ENCODE peak calls at places on chromosomes 2 and 18, in four cellular contexts. E is dorsolateral prefrontal cortex; I is CD8-positive, alpha-beta T cell; M is thoracic aorta. W is an unnamed sample.

GRCh38 chr2:69164379-69164778 is 151.4 kb downstream of the ANTXR1 start:
- DNase-seq in I (no peak), M (no peak), E (no peak), W (no peak)

GRCh38 chr2:234747833-234748559 is 203.8 kb upstream of the SH3BP4 start:
- DNase-seq in E (no peak), M (no peak), I (no peak), W (no peak)

GRCh38 chr2:8315766-8316165 is 366.1 kb upstream of the ID2 start:
- DNase-seq in I (no peak), M (no peak), E (no peak), W (no peak)

GRCh38 chr2:72581560-72582181 is 244.2 kb downstream of the EXOC6B start:
- DNase-seq in I (peak; percentile 0), M (no peak), E (no peak), W (no peak)

GRCh38 chr2:96679843-96680242 is 37.3 kb downstream of the FER1L5 start:
- DNase-seq in M (no peak), I (no peak), E (no peak), W (no peak)

GRCh38 chr2:197309369-197310231 is 980 bp downstream of the ANKRD44 start:
- DNase-seq in M (no peak), I (no peak), E (no peak), W (no peak)

GRCh38 chr18:56168049-56168781 is 470.2 kb downstream of the TXNL1 start:
- DNase-seq in I (no peak), E (no peak), M (no peak), W (no peak)

GRCh38 chr18:79631096-79631507 is 48.5 kb upstream of the CTDP1 start:
- DNase-seq in M (no peak), E (no peak), I (no peak), W (no peak)

GRCh38 chr2:109527079-109527478 is 86.7 kb downstream of the SEPTIN10 start:
- DNase-seq in E (no peak), I (no peak), M (no peak), W (no peak)

GRCh38 chr2:188909036-188909435 is 65.1 kb upstream of the COL3A1 start:
- DNase-seq in E (no peak), I (no peak), M (no peak), W (no peak)

GRCh38 chr2:175169191-175169590 is 1.2 kb upstream of the ATF2 start:
- DNase-seq in M (no peak), I (no peak), E (no peak), W (no peak)

GRCh38 chr2:51903728-51904127 is 871.8 kb upstream of the NRXN1 start:
- DNase-seq in M (no peak), E (no peak), I (no peak), W (no peak)

GRCh38 chr2:40209728-40210127 is 242.2 kb downstream of the SLC8A1 start:
- DNase-seq in E (no peak), M (no peak), I (no peak), W (no peak)

GRCh38 chr2:18949871-18950597 is 360.7 kb upstream of the NT5C1B start:
- DNase-seq in I (no peak), M (no peak), E (no peak), W (no peak)

GRCh38 chr2:149330127-149331022 is at the start of gene LYPD6:
- DNase-seq in E (peak; percentile 46), M (no peak), I (no peak), W (peak; percentile 37)

GRCh38 chr2:42850016-42850805 is 57.8 kb upstream of the HAAO start:
- DNase-seq in M (no peak), I (no peak), E (peak; percentile 12), W (no peak)

GRCh38 chr2:166090346-166090745 is 37.5 kb downstream of the SCN1A start:
- DNase-seq in E (no peak), M (no peak), I (no peak), W (no peak)

GRCh38 chr2:223635080-223635479 is 32.9 kb upstream of the SCG2 start:
- DNase-seq in E (no peak), M (no peak), I (no peak), W (no peak)

GRCh38 chr2:39620067-39620466 is 45.6 kb upstream of the TMEM178A start:
- DNase-seq in M (peak; percentile 25), I (no peak), E (no peak), W (no peak)

GRCh38 chr2:25977768-25978167 is 4.5 kb downstream of the KIF3C start:
- DNase-seq in E (no peak), M (no peak), I (no peak), W (no peak)

GRCh38 chr2:175036582-175037018 is 31.4 kb upstream of the CHN1 start:
- DNase-seq in M (no peak), I (no peak), E (no peak), W (no peak)

GRCh38 chr18:7133181-7133580 is 15.6 kb upstream of the LAMA1 start:
- DNase-seq in I (no peak), M (no peak), E (no peak), W (no peak)

GRCh38 chr2:96507957-96508520 is 2.9 kb upstream of the NEURL3 start:
- DNase-seq in E (peak; percentile 64), I (peak; percentile 86), M (no peak), W (peak; percentile 39)

GRCh38 chr2:240163056-240163714 is 22.7 kb upstream of the OTOS start:
- DNase-seq in M (no peak), I (no peak), E (no peak), W (no peak)

GRCh38 chr2:103161456-103162289 is 399.8 kb downstream of the TMEM182 start:
- DNase-seq in I (no peak), M (peak; percentile 5), E (no peak), W (no peak)

GRCh38 chr18:63730788-63731187 is 28.0 kb downstream of the SERPINB11 start:
- DNase-seq in M (no peak), I (no peak), E (no peak), W (no peak)

DNA sequence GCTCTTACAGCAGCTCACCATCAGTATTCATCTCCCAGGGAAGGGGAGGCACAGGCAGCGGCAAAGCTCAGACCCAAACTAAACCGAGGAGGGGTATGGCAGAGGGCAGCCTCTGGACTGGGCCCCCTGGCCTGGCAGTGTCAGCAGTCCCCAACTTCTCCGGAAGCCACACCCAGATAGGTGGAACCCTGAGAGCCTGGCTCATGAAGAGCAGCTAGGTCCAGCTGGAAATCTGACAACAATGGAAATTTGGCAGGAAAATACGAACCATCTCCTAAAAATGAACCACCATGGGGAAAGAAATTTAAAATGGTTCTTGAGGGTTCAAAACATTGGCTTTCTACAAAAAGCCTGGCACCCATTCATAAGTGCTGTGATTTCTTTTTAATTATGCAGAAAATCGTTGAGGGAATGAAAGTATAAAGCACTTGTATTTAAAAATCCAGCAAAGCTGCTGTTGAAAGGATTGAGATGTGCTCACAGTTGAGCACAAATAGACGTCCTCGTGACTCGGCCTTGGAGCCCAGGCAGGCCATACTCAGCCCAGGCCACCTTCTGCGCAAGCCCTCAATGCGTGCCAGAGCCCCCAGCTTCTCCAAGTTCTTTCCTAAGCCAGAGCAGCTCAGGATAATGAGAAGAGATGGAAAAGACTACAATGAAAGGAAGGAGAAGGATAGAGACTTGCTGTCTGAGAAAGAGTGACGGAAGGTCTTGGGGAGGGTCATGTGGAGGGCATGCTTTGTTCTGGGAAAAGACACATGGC is 93.0 kb downstream of the COL6A3 start:
- DNase-seq in E (no peak), I (no peak), M (no peak), W (no peak)
- H3K27ac ChIP-seq in E (no peak overlapping the region), I (no peak overlapping the region), M (peak overlapping the region; percentile 83), W (no peak overlapping the region)

GRCh38 chr2:236688157-236688556 is 118.5 kb downstream of the ACKR3 start:
- DNase-seq in E (no peak), M (no peak), I (no peak), W (no peak)
- H3K27ac ChIP-seq in E (no peak overlapping the region), M (peak overlapping the region; percentile 63), I (no peak overlapping the region), W (no peak overlapping the region)

DNA sequence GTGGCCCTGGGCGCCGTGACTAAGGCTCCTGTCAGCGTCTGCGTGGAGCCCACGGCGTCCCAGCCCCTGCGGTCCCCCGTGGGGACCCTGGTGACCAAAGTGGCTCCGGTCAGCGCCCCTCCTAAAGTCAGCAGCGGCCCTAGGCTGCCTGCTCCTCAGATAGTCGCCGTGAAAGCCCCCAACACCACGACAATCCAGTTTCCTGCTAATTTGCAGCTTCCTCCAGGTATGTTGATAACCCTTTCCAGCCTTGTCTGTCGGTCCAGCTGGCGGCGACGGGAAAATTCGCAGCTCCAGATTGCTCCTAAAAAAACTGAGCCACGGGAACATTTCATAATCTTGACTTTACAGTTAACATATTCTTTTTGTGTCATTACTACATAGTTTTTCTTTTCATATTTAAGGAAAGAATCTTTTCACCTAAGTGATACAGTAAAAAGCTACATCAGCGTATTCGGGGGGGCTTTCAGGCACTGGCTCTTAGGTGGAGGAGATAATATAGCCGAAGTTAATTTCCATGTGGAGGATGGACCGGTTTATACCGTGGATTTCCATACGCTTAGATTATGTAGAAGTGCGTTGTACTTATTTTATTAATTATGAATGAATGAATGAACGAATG is 917 bp downstream of the TAF4B start:
- DNase-seq in E (no peak), I (no peak), M (no peak), W (no peak)
- H3K27ac ChIP-seq in E (no peak overlapping the region), I (peak overlapping the region; percentile 82), M (peak overlapping the region; percentile 37), W (peak overlapping the region; percentile 55)

GRCh38 chr2:9422321-9423099 is 818 bp downstream of the ITGB1BP1 start:
- DNase-seq in E (peak; percentile 48), I (no peak), M (no peak), W (peak; percentile 41)
- H3K27ac ChIP-seq in E (peak overlapping the region; percentile 87), I (peak overlapping the region; percentile 89), M (peak overlapping the region; percentile 88), W (peak overlapping the region; percentile 86)

W was measured in substantia nigra.